ENCODE peak calls at places on chromosomes 16 and 17, in four cellular contexts. X is endothelial cell; V is AG09309; F is stimulated activated CD8-positive, alpha-beta memory T cell treated with anti-CD3 and anti-CD28 coated beads, Interleukin-4, amount 100 ng/mL, for 1 hour. Q is an unnamed sample.

GRCh38 chr17:28115046-28115445 is 72.6 kb downstream of the NLK start:
- DNase-seq in X (no peak), V (no peak), F (no peak), Q (no peak)

GRCh38 chr16:70594569-70594968 is 51.8 kb upstream of the IL34 start:
- DNase-seq in X (no peak), V (no peak), F (no peak), Q (no peak)

GRCh38 chr17:49021095-49021767 is 24.0 kb downstream of the IGF2BP1 start:
- DNase-seq in X (no peak), V (no peak), F (no peak), Q (no peak)

GRCh38 chr17:61616783-61617182 is 25.8 kb upstream of the NACA2 start:
- DNase-seq in X (no peak), V (no peak), F (no peak), Q (no peak)

GRCh38 chr16:10575506-10576130 is 4.8 kb downstream of the EMP2 start:
- DNase-seq in X (no peak), V (no peak), F (no peak), Q (no peak)

GRCh38 chr16:23557779-23558330 is 328 bp downstream of the UBFD1 start:
- DNase-seq in X (peak; percentile 52), V (peak; percentile 1), F (peak; percentile 1), Q (no peak)

GRCh38 chr16:23296994-23297393 is 5.1 kb upstream of the SCNN1B start:
- DNase-seq in X (no peak), V (no peak), F (no peak), Q (peak; percentile 76)

GRCh38 chr17:63434951-63435571 is 11.0 kb downstream of the CYB561 start:
- DNase-seq in X (no peak), V (no peak), F (no peak), Q (peak; percentile 59)

GRCh38 chr17:9987779-9988585 is 82.9 kb upstream of the RCVRN start:
- DNase-seq in X (peak; percentile 55), V (no peak), F (no peak), Q (peak; percentile 76)

Q was measured in iPS-NIHi11.